ENCODE peak calls at places on chromosomes 3 and 15, in four cellular contexts. O is AG10803, F is kidney epithelial cell, H is PC-9. P is an unnamed sample.

GRCh38 chr3:141393151-141394076 is 25.1 kb downstream of the ZBTB38 start:
- DNase-seq in O (peak), F (no peak), H (peak), P (no peak)

GRCh38 chr15:58525926-58526538 is 94.2 kb downstream of the LIPC start:
- DNase-seq in O (peak), F (no peak), H (no peak), P (no peak)

GRCh38 chr3:147554332-147554731 is 145.2 kb downstream of the ZIC1 start:
- DNase-seq in O (no peak), F (no peak), H (no peak), P (no peak)

GRCh38 chr15:66840615-66841014 is 138.6 kb downstream of the SMAD6 start:
- DNase-seq in O (no peak), F (no peak), H (no peak), P (no peak)

GRCh38 chr15:84961114-84961452 is 20.6 kb upstream of the PDE8A start:
- DNase-seq in O (peak), F (no peak), H (no peak), P (no peak)

GRCh38 chr3:63960048-63960711 is 48.0 kb upstream of the SCAANT1 start:
- DNase-seq in O (peak), F (no peak), H (peak), P (no peak)

GRCh38 chr3:37949866-37950265 is 40.7 kb upstream of the VILL start:
- DNase-seq in O (no peak), F (no peak), H (no peak), P (no peak)

GRCh38 chr3:179446501-179446900 is 4.8 kb downstream of the GNB4 start:
- DNase-seq in O (peak), F (no peak), H (no peak), P (no peak)

GRCh38 chr3:181289306-181289705 is 299.8 kb upstream of the DNAJC19 start:
- DNase-seq in O (no peak), F (no peak), H (no peak), P (no peak)

GRCh38 chr15:77042955-77043920 is 27.7 kb downstream of the TSPAN3 start:
- DNase-seq in O (no peak), F (no peak), H (no peak), P (no peak)

GRCh38 chr3:160869825-160870224 is 113.8 kb downstream of the PPM1L start:
- DNase-seq in O (no peak), F (no peak), H (peak), P (no peak)

GRCh38 chr3:133376805-133377204 is 23.1 kb upstream of the BFSP2 start:
- DNase-seq in O (no peak), F (no peak), H (no peak), P (no peak)

GRCh38 chr15:33374181-33375006 is 63.6 kb downstream of the RYR3 start:
- DNase-seq in O (no peak), F (no peak), H (no peak), P (no peak)

GRCh38 chr3:133568294-133569014 is 5.0 kb upstream of the CDV3 start:
- DNase-seq in O (peak), F (peak), H (peak), P (peak)

GRCh38 chr15:76330281-76330680 is 6.3 kb upstream of the ISL2 start:
- DNase-seq in O (peak), F (no peak), H (no peak), P (no peak)

GRCh38 chr3:173529062-173529711 is 131.6 kb downstream of the NLGN1 start:
- DNase-seq in O (peak), F (no peak), H (peak), P (no peak)

GRCh38 chr15:66931768-66932633 is 133.4 kb upstream of the SMAD3 start:
- DNase-seq in O (peak), F (no peak), H (peak), P (no peak)

GRCh38 chr15:71667228-71667627 is 143.1 kb upstream of the NR2E3 start:
- DNase-seq in O (no peak), F (no peak), H (no peak), P (no peak)

GRCh38 chr3:154775821-154776548 is 304.1 kb upstream of the MME start:
- DNase-seq in O (no peak), F (no peak), H (no peak), P (no peak)

GRCh38 chr3:4421121-4421520 is 45.9 kb downstream of the SUMF1 start:
- DNase-seq in O (peak), F (no peak), H (peak), P (no peak)

GRCh38 chr3:111326144-111326995 is 215.6 kb upstream of the CD96 start:
- DNase-seq in O (peak), F (no peak), H (no peak), P (no peak)

GRCh38 chr3:40189118-40189517 is 120.4 kb upstream of the EIF1B start:
- DNase-seq in O (no peak), F (no peak), H (no peak), P (no peak)

GRCh38 chr3:47541583-47542108 is 28.1 kb upstream of the ELP6 start:
- DNase-seq in O (no peak), F (no peak), H (no peak), P (no peak)

GRCh38 chr3:152021951-152022461 is 148.6 kb downstream of the SUCNR1 start:
- DNase-seq in O (peak), F (peak), H (peak), P (peak)

GRCh38 chr15:55407949-55408766 is at the start of the genes CCPG1 and PIERCE2:
- DNase-seq in O (peak), F (peak), H (peak), P (peak)

GRCh38 chr15:25207369-25207768 is 231.5 kb downstream of the UBE3A start:
- DNase-seq in O (no peak), F (no peak), H (no peak), P (no peak)

GRCh38 chr3:46667061-46667621 is 26.3 kb downstream of the ALS2CL start:
- DNase-seq in O (no peak), F (no peak), H (no peak), P (no peak)

GRCh38 chr3:16067837-16068471 is 106.5 kb upstream of the GALNT15 start:
- DNase-seq in O (no peak), F (no peak), H (peak), P (no peak)

GRCh38 chr15:29393443-29393842 is 123.8 kb upstream of the NSMCE3 start:
- DNase-seq in O (no peak), F (no peak), H (no peak), P (no peak)

GRCh38 chr15:47514251-47514652 is 203.1 kb upstream of the SEMA6D start:
- DNase-seq in O (peak), F (no peak), H (no peak), P (no peak)

GRCh38 chr15:52668133-52668532 is 11.1 kb downstream of the ATOSA start:
- DNase-seq in O (no peak), F (no peak), H (no peak), P (no peak)

GRCh38 chr15:73749533-73749932 is 3.6 kb downstream of the INSYN1 start:
- DNase-seq in O (no peak), F (no peak), H (no peak), P (no peak)

GRCh38 chr15:73751896-73752816 is 995 bp downstream of the INSYN1 start:
- DNase-seq in O (no peak), F (no peak), H (no peak), P (no peak)

GRCh38 chr15:73751481-73751880 is 1.7 kb downstream of the INSYN1 start:
- DNase-seq in O (no peak), F (no peak), H (no peak), P (no peak)

GRCh38 chr15:73750441-73750840 is 2.7 kb downstream of the INSYN1 start:
- DNase-seq in O (no peak), F (no peak), H (no peak), P (no peak)

GRCh38 chr15:73750951-73751350 is 2.2 kb downstream of the INSYN1 start:
- DNase-seq in O (no peak), F (no peak), H (no peak), P (no peak)
- H3K4me3 ChIP-seq in O (no peak), F (no peak), H (no peak), P (no peak)

GRCh38 chr15:31277335-31278055 is 49.1 kb upstream of the KLF13 start:
- DNase-seq in O (no peak), F (no peak), H (no peak), P (no peak)

GRCh38 chr15:31278056-31278445 is 48.6 kb upstream of the KLF13 start:
- DNase-seq in O (no peak), F (no peak), H (no peak), P (no peak)

GRCh38 chr15:31280037-31280830 is 46.4 kb upstream of the KLF13 start:
- DNase-seq in O (no peak), F (no peak), H (no peak), P (no peak)

GRCh38 chr15:31279221-31280036 is 47.2 kb upstream of the KLF13 start:
- DNase-seq in O (no peak), F (no peak), H (no peak), P (no peak)

GRCh38 chr15:31278544-31279220 is 48.0 kb upstream of the KLF13 start:
- DNase-seq in O (no peak), F (no peak), H (no peak), P (no peak)
- TF ChIP-seq CTCF in O (no peak), F (no peak), H (no peak), P (no peak)

GRCh38 chr15:73683257-73683623 is 943 bp upstream of the CD276 start:
- DNase-seq in O (no peak), F (no peak), H (no peak), P (no peak)
- H3K4me3 ChIP-seq in O (no peak), F (no peak), H (peak), P (peak)

GRCh38 chr3:113535898-113536297 is 3.5 kb downstream of the SIDT1 start:
- DNase-seq in O (no peak), F (no peak), H (no peak), P (no peak)
- TF ChIP-seq CTCF in O (no peak), F (peak), H (peak), P (peak)

GRCh38 chr3:196047391-196048030 is 34.4 kb downstream of the TFRC start:
- DNase-seq in O (no peak), F (no peak), H (no peak), P (no peak)

GRCh38 chr3:196044513-196044912 is 37.4 kb downstream of the TFRC start:
- DNase-seq in O (no peak), F (no peak), H (peak), P (no peak)

GRCh38 chr3:196039359-196039758 is 42.5 kb downstream of the TFRC start:
- DNase-seq in O (no peak), F (no peak), H (no peak), P (no peak)

DNA sequence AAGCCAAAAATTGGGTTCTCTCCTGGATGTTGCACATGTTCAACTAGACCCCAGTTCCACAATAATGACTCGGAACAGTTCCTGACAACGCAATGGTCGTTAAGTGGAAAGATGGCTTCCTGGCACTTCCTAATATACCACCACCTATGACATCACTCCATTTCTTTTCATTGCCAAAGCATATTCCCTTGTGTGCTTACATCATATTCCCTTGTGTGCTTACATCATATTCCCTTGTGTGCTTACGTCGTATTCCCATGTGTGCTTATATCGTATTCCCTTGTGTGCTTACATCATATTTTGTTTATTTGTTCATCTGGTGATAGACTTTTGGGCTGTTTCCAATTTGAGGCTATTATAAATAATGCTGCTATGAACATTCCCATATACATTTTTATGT is 39.2 kb downstream of the TFRC start:
- DNase-seq in O (no peak), F (no peak), H (no peak), P (no peak)
- H3K4me3 ChIP-seq in O (no peak), F (no peak), H (no peak), P (no peak)

DNA sequence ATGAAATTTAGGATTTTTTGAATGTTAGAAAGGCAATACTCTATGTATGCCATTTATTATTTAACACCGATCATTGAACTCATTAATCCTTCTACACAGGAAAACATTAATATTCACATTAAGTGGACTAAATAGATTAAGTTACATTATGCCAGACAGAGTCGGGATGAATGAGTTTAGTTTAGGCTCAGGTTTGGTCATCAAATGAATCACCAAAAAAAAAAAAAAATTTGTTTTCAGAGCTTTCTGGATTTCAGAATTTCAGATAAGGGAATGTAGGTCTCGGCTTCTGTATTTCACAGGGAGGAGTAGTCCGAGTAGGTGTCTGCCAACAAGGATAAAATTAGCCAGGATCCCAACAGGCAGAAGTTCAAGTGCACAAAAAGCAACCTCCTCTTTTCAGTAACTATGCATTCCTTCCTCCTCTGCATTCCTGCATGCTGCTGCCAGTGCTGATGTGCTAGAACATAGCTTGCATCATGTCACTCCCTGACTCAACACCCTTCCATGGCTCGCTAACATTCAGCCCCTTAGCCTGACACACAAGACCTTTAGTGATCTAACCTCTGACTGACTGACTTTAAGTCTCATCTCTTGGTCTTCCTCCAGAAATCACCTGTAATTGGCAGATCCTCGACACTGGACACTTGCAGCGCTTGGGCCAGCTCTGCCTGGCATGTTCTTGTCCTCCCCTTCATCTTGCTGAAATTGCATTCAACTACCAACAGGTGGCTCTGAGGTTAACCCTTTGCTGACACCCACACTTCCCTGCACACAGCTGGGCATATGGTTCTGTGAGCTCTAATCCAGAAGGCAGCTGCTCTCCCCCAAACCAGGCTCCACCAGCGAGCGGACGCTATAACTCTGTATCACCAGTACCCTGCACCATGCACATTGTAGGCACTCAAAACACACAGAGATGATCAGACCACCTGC is 145.4 kb upstream of the PROK2 start:
- DNase-seq in O (peak), F (peak), H (no peak), P (peak)
- TF ChIP-seq CTCF in O (no peak), F (peak), H (no peak), P (peak)